ENCODE peak calls at places on chromosomes 2 and 18, in five cellular contexts. One of them, this sample, is unnamed.

GRCh38 chr2:188381614-188382013 is 89.9 kb downstream of the GULP1 start:
- DNase-seq in GM10248: no peak
- DNase-seq in caudate nucleus: no peak
- DNase-seq in WTC11: no peak
- DNase-seq in mucosa of descending colon: no peak
- DNase-seq in this sample: no peak

GRCh38 chr2:172179045-172179742 is 76.5 kb upstream of the DLX2 start:
- DNase-seq in GM10248: no peak
- DNase-seq in caudate nucleus: no peak
- DNase-seq in WTC11: no peak
- DNase-seq in mucosa of descending colon: peak; percentile 70
- DNase-seq in this sample: no peak

GRCh38 chr18:5466256-5466655 is 77.5 kb downstream of the EPB41L3 start:
- DNase-seq in GM10248: no peak
- DNase-seq in caudate nucleus: no peak
- DNase-seq in WTC11: no peak
- DNase-seq in mucosa of descending colon: no peak
- DNase-seq in this sample: no peak

GRCh38 chr2:240948086-240948485 is 42.0 kb downstream of the CROCC2 start:
- DNase-seq in GM10248: no peak
- DNase-seq in caudate nucleus: no peak
- DNase-seq in WTC11: no peak
- DNase-seq in mucosa of descending colon: no peak
- DNase-seq in this sample: no peak

GRCh38 chr18:4847066-4847465 is 350.0 kb downstream of the AKAIN1 start:
- DNase-seq in GM10248: no peak
- DNase-seq in caudate nucleus: no peak
- DNase-seq in WTC11: no peak
- DNase-seq in mucosa of descending colon: no peak
- DNase-seq in this sample: no peak

GRCh38 chr2:181780159-181781081 is 100.1 kb upstream of the NEUROD1 start:
- DNase-seq in GM10248: no peak
- DNase-seq in caudate nucleus: no peak
- DNase-seq in WTC11: no peak
- DNase-seq in mucosa of descending colon: peak; percentile 34
- DNase-seq in this sample: no peak

GRCh38 chr2:47009368-47009767 is 93.8 kb upstream of the MCFD2 start:
- DNase-seq in GM10248: no peak
- DNase-seq in caudate nucleus: no peak
- DNase-seq in WTC11: no peak
- DNase-seq in mucosa of descending colon: no peak
- DNase-seq in this sample: no peak

GRCh38 chr2:128320609-128321420 is 2.1 kb upstream of the HS6ST1 start:
- DNase-seq in GM10248: peak; percentile 19
- DNase-seq in caudate nucleus: no peak
- DNase-seq in WTC11: no peak
- DNase-seq in mucosa of descending colon: no peak
- DNase-seq in this sample: no peak

GRCh38 chr18:42157878-42158277 is 202.8 kb downstream of the PIK3C3 start:
- DNase-seq in GM10248: no peak
- DNase-seq in caudate nucleus: no peak
- DNase-seq in WTC11: no peak
- DNase-seq in mucosa of descending colon: no peak
- DNase-seq in this sample: no peak

GRCh38 chr2:74691955-74692354 is 37.9 kb downstream of the SEMA4F start:
- DNase-seq in GM10248: no peak
- DNase-seq in caudate nucleus: no peak
- DNase-seq in WTC11: no peak
- DNase-seq in mucosa of descending colon: no peak
- DNase-seq in this sample: no peak

GRCh38 chr2:135248611-135249010 is 196.5 kb downstream of the RAB3GAP1 start:
- DNase-seq in GM10248: no peak
- DNase-seq in caudate nucleus: no peak
- DNase-seq in WTC11: no peak
- DNase-seq in mucosa of descending colon: no peak
- DNase-seq in this sample: no peak

GRCh38 chr2:224987733-224988132 is 54.5 kb downstream of the DOCK10 start:
- DNase-seq in GM10248: no peak
- DNase-seq in caudate nucleus: no peak
- DNase-seq in WTC11: no peak
- DNase-seq in mucosa of descending colon: no peak
- DNase-seq in this sample: no peak

GRCh38 chr2:20415511-20415918 is 31.4 kb upstream of the RHOB start:
- DNase-seq in GM10248: no peak
- DNase-seq in caudate nucleus: no peak
- DNase-seq in WTC11: no peak
- DNase-seq in mucosa of descending colon: no peak
- DNase-seq in this sample: no peak

This sample was measured in lower lobe of right lung.